ENCODE peak calls at places on chromosomes 5 and 9, in six cellular contexts. P, Z, X, F, A and L are unnamed samples.

GRCh38 chr5:53321073-53321472 is 159.4 kb upstream of the FST start:
- DNase-seq in P (no peak), Z (no peak), X (no peak), F (no peak), A (no peak), L (no peak)

GRCh38 chr9:22119537-22120167 is 110.5 kb upstream of the CDKN2B start:
- DNase-seq in P (peak), Z (peak), X (no peak), F (peak), A (no peak), L (peak)

GRCh38 chr5:172642511-172642910 is 1.4 kb downstream of the NEURL1B start:
- DNase-seq in P (no peak), Z (peak), X (peak), F (no peak), A (no peak), L (no peak)

GRCh38 chr9:31272456-31273295 is 1111.8 kb upstream of the ACO1 start:
- DNase-seq in P (peak), Z (no peak), X (no peak), F (peak), A (no peak), L (no peak)

GRCh38 chr5:141615991-141616715 is 2.6 kb downstream of the DIAPH1 start:
- DNase-seq in P (no peak), Z (no peak), X (no peak), F (no peak), A (no peak), L (no peak)

GRCh38 chr5:64839936-64840335 is 71.2 kb downstream of the CWC27 start:
- DNase-seq in P (no peak), Z (no peak), X (no peak), F (no peak), A (no peak), L (no peak)

GRCh38 chr5:132265336-132266030 is 8.0 kb downstream of the PDLIM4 start:
- DNase-seq in P (peak), Z (peak), X (peak), F (peak), A (no peak), L (no peak)

GRCh38 chr5:142884029-142884428 is 113.9 kb downstream of the ARHGAP26 start:
- DNase-seq in P (peak), Z (no peak), X (no peak), F (no peak), A (no peak), L (no peak)

DNA sequence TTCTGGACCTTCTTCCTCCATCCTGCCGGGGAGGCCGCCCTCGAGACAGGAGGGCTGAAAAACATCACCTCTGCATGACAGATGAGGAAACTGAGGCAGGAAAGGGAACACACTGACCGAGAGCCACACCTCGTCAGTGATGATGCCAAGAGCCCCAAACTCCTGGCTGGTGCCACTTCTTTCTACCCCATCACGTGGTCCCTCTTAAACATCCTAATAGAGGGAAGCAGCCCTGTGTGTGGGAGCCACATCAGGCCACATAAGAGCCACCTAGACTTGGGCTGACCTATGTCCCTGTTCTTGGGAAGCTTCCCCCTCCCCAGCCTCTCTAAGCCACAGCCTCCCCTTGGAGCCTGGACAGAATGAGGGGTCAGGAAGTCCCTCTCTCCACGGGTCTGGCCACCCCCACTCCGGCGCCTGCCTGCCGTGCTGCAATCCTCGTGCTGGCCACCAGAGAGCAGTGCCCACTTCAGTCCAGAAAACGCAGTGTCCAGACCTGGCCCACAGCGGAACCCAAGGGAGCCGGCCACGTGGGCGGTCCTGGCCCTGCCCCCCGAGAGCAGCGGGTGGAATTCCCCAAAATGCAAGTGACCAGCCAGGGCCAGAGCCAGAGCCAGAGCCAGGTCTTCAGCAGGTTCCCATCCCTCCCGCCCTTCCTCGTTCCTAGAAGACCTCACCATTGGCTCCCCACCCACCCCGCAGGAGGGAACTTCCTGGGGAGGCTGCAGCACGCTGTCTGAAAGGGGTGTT is 54.7 kb upstream of the SARDH start:
- DNase-seq in P (peak), Z (peak), X (peak), F (peak), A (peak), L (peak)
- H3K4me3 ChIP-seq in P (no peak), Z (no peak), X (no peak), F (no peak), A (no peak), L (no peak)

GRCh38 chr5:78521455-78521854 is 127.1 kb downstream of the LHFPL2 start:
- DNase-seq in P (no peak), Z (no peak), X (no peak), F (no peak), A (no peak), L (no peak)

GRCh38 chr5:78515665-78516064 is 132.9 kb downstream of the LHFPL2 start:
- DNase-seq in P (peak), Z (no peak), X (no peak), F (no peak), A (no peak), L (no peak)

GRCh38 chr5:78514427-78515345 is 133.9 kb downstream of the LHFPL2 start:
- DNase-seq in P (no peak), Z (peak), X (no peak), F (no peak), A (no peak), L (no peak)

GRCh38 chr5:78519198-78519941 is 129.2 kb downstream of the LHFPL2 start:
- DNase-seq in P (no peak), Z (no peak), X (peak), F (no peak), A (no peak), L (no peak)

DNA sequence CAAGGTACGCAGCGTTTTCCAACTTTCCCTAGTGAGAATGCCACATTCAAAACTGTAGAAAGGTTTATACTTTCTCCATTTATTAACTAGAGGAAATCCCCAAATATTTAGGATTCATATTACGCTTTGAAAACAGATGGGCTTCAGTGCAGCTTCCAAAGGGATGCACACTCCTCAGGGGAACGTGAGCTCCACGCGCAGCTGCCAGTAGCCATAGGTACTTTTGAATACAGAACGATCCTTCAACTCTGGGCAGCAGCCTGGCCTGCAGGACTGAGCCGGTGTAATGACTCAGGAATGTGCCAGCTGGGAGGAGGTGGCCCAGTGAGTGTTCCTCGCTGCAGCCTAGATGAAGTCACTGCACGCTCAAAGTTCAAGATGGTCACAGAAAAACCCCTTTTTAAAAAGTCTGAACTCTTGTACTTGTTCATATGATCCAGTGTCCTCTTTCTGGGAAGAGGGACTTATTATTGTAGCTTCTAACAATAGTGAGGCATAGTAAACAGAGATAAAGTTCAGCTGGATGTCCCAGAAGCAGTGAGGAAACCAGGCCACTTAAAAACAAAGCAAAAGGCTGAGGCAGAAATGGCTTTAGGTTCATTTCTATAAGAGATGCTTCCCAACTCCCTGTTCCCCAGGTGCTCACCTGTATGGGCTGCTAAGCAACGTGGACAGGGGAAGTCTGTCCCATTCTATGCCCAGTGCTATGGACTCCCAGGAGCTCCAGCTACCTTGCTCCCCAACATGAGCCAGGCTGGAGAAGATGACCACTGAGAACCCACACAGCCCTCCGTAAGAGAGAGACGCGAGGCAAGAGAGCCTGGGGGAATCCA is 130.0 kb downstream of the LHFPL2 start:
- DNase-seq in P (peak), Z (peak), X (peak), F (peak), A (no peak), L (no peak)
- H3K27ac ChIP-seq in P (no peak), Z (peak), X (peak), F (peak), A (no peak), L (no peak)

GRCh38 chr5:176413255-176413565 is 3.1 kb downstream of the CLTB start:
- DNase-seq in P (no peak), Z (no peak), X (peak), F (no peak), A (no peak), L (no peak)
- H2BK120ac ChIP-seq in P (no peak), Z (no peak), X (no peak), F (no peak), A (no peak), L (no peak)

GRCh38 chr9:76891279-76891678 is 14.6 kb downstream of the PRUNE2 start:
- DNase-seq in P (no peak), Z (no peak), X (no peak), F (no peak), A (no peak), L (no peak)
- H3K4me3 ChIP-seq in P (no peak), Z (no peak), X (no peak), F (no peak), A (no peak), L (no peak)

GRCh38 chr5:51696122-51696521 is 312.9 kb downstream of the ISL1 start:
- DNase-seq in P (no peak), Z (no peak), X (no peak), F (no peak), A (no peak), L (no peak)

GRCh38 chr5:51691538-51691937 is 308.3 kb downstream of the ISL1 start:
- DNase-seq in P (no peak), Z (no peak), X (no peak), F (no peak), A (no peak), L (no peak)

GRCh38 chr5:51694826-51695225 is 311.6 kb downstream of the ISL1 start:
- DNase-seq in P (no peak), Z (no peak), X (no peak), F (no peak), A (no peak), L (no peak)
- H3K27ac ChIP-seq in P (no peak), Z (no peak), X (no peak), F (no peak), A (no peak), L (no peak)

GRCh38 chr5:122774861-122775712 is at the start of gene SNX2:
- DNase-seq in P (peak), Z (peak), X (peak), F (peak), A (peak), L (peak)
- H2BK120ac ChIP-seq in P (no peak), Z (peak), X (peak), F (peak), A (no peak), L (no peak)

GRCh38 chr9:96021616-96022444 is 146.3 kb downstream of the ERCC6L2 start:
- DNase-seq in P (peak), Z (no peak), X (no peak), F (peak), A (peak), L (peak)

GRCh38 chr9:96022445-96023031 is 147.0 kb downstream of the ERCC6L2 start:
- DNase-seq in P (peak), Z (no peak), X (no peak), F (no peak), A (peak), L (peak)

GRCh38 chr9:96015876-96016686 is 140.6 kb downstream of the ERCC6L2 start:
- DNase-seq in P (no peak), Z (peak), X (no peak), F (no peak), A (no peak), L (no peak)

GRCh38 chr9:96020300-96020821 is 144.9 kb downstream of the ERCC6L2 start:
- DNase-seq in P (peak), Z (no peak), X (no peak), F (no peak), A (peak), L (no peak)

DNA sequence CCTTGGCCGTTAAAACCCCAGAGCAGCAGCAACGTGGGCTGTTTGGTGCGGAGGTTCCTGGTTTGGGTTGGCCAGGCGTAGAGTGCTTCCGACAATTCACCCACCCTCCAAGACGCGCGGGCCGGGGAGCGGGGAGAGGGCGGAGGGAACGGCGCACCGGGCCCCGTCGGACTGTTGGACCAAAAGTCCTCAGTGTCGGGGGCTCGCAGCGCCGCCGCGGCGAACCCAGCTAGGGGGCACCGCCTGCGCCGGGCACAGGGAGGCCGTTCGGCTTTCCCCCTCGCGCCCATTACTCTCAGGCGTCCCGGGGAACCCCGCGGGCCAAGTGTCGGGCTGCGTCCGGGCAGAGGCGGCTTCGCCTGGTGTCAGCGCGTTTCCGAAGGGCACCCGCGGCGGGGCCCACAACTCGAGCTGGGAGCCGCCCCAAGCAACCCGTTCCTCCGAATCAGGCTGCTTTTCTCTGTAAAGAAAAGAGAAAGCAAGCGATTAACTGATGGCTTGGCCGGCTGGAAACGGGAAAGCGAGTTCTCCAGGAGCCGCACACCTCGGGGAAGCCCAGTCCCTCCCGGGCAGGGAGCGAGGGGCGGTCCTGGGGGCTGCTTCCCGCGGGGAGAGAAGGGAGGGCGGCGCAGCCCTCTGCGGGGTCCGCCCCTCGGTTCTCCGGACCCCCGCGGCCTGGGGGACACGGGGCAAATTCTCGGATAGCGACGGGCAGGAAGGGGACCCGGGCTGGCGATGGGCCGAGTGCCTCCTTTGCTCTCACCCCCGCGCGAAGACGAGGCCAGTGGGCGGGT is 145.5 kb downstream of the ERCC6L2 start:
- DNase-seq in P (peak), Z (no peak), X (peak), F (peak), A (peak), L (peak)
- H3K4me3 ChIP-seq in P (peak), Z (peak), X (peak), F (peak), A (peak), L (peak)

DNA sequence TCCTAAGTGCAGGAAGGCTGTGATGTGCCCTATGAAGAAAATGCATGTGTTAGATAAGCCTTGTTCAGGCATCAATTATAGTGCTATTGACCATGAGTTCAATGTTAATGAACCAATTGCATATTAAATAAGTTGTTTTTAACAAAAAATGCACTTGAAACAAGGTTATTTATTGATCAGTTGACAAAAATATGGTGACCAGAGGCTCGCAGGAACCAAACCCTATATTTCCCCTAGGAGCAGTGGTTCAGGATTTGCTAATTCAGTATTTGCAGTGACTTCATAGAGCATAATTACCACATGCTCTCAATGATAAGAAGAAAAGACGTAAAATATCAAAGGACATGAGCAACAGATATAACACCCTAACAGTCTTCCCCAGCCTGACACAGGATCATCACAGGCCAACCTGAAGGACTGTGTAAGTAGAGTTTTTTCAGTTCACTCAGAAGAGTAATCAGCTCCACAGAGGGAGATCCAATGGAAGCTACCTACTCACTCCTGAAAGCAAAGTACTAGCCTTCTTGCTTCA is 92.3 kb downstream of the SEMA5A start:
- DNase-seq in P (no peak), Z (no peak), X (no peak), F (no peak), A (no peak), L (no peak)
- H3K27ac ChIP-seq in P (no peak), Z (no peak), X (no peak), F (peak), A (no peak), L (no peak)